ENCODE peak calls at places on chromosomes 13 and 19, in five cellular contexts. X, G, Z, Y and O are unnamed samples.

GRCh38 chr19:39325778-39326680 is 5.4 kb upstream of the LRFN1 start:
- DNase-seq in X (no peak), G (peak), Z (no peak), Y (no peak), O (no peak)

GRCh38 chr19:18650468-18651001 is 13.7 kb downstream of the KLHL26 start:
- DNase-seq in X (no peak), G (no peak), Z (peak), Y (peak), O (no peak)

GRCh38 chr19:52962394-52963228 is at the start of gene ZNF816:
- DNase-seq in X (peak), G (peak), Z (peak), Y (peak), O (peak)

GRCh38 chr13:107305178-107305577 is 737.2 kb upstream of the ARGLU1 start:
- DNase-seq in X (no peak), G (no peak), Z (no peak), Y (no peak), O (no peak)

GRCh38 chr19:13850910-13851753 is 25.8 kb upstream of the NANOS3 start:
- DNase-seq in X (peak), G (peak), Z (no peak), Y (peak), O (peak)

GRCh38 chr13:28470286-28470685 is 24.6 kb downstream of the FLT1 start:
- DNase-seq in X (no peak), G (no peak), Z (no peak), Y (no peak), O (no peak)

GRCh38 chr19:624433-625109 is 8.8 kb downstream of the POLRMT start:
- DNase-seq in X (no peak), G (no peak), Z (no peak), Y (no peak), O (no peak)

GRCh38 chr13:30181856-30182651 is 125.3 kb downstream of the KATNAL1 start:
- DNase-seq in X (no peak), G (no peak), Z (no peak), Y (no peak), O (no peak)

GRCh38 chr13:59356607-59357006 is 807.1 kb downstream of the DIAPH3 start:
- DNase-seq in X (peak), G (no peak), Z (no peak), Y (no peak), O (no peak)

GRCh38 chr19:12350890-12351197 is 14.6 kb downstream of the ZNF442 start:
- DNase-seq in X (no peak), G (no peak), Z (no peak), Y (no peak), O (no peak)

GRCh38 chr19:38061294-38061693 is 154.3 kb downstream of the SIPA1L3 start:
- DNase-seq in X (no peak), G (peak), Z (no peak), Y (no peak), O (peak)